ENCODE peak calls at places on chromosomes 13 and 19, in four cellular contexts. Z is AG04450, B is hepatocyte, O is astrocyte. X is an unnamed sample.

GRCh38 chr13:102021777-102022176 is 380.1 kb downstream of the FGF14 start:
- DNase-seq in Z (no peak), B (no peak), O (no peak), X (no peak)

GRCh38 chr19:38736036-38736412 is 8.2 kb downstream of the CAPN12 start:
- DNase-seq in Z (no peak), B (peak), O (no peak), X (no peak)

GRCh38 chr19:53389591-53390377 is 5.2 kb upstream of the ZNF765 start:
- DNase-seq in Z (no peak), B (no peak), O (no peak), X (no peak)

GRCh38 chr19:20478936-20479335 is 86.6 kb downstream of the ZNF737 start:
- DNase-seq in Z (no peak), B (no peak), O (no peak), X (no peak)

GRCh38 chr13:83183439-83184149 is 698.7 kb downstream of the SLITRK1 start:
- DNase-seq in Z (no peak), B (no peak), O (no peak), X (no peak)

GRCh38 chr19:30543243-30543945 is 171.2 kb downstream of the ZNF536 start:
- DNase-seq in Z (no peak), B (no peak), O (no peak), X (no peak)

GRCh38 chr13:113216165-113217056 is 7.0 kb downstream of the CUL4A start:
- DNase-seq in Z (no peak), B (peak), O (peak), X (no peak)

GRCh38 chr19:36266375-36266961 is 51.6 kb downstream of the ZNF146 start:
- DNase-seq in Z (no peak), B (no peak), O (no peak), X (no peak)

GRCh38 chr13:31956944-31957644 is 74.5 kb upstream of the FRY start:
- DNase-seq in Z (no peak), B (no peak), O (no peak), X (no peak)

GRCh38 chr13:45242070-45242469 is 41.2 kb upstream of the KCTD4 start:
- DNase-seq in Z (no peak), B (no peak), O (no peak), X (no peak)

GRCh38 chr19:4803736-4804695 is 12.5 kb downstream of the FEM1A start:
- DNase-seq in Z (no peak), B (peak), O (peak), X (no peak)

GRCh38 chr19:32195706-32196610 is 149.5 kb upstream of the ZNF507 start:
- DNase-seq in Z (no peak), B (no peak), O (no peak), X (no peak)

GRCh38 chr13:113034451-113035208 is 65.6 kb downstream of the MCF2L start:
- DNase-seq in Z (peak), B (peak), O (peak), X (no peak)

GRCh38 chr19:42066075-42066754 is 3.8 kb downstream of the GRIK5 start:
- DNase-seq in Z (no peak), B (no peak), O (peak), X (no peak)

GRCh38 chr13:50969691-50970090 is 60.1 kb downstream of the RNASEH2B start:
- DNase-seq in Z (no peak), B (peak), O (no peak), X (no peak)

GRCh38 chr13:67023088-67023893 is 206.8 kb downstream of the PCDH9 start:
- DNase-seq in Z (peak), B (no peak), O (peak), X (no peak)

GRCh38 chr13:78420814-78421213 is 182.5 kb downstream of the POU4F1 start:
- DNase-seq in Z (no peak), B (no peak), O (no peak), X (no peak)

GRCh38 chr13:52127783-52128702 is 830 bp downstream of the NEK5 start:
- DNase-seq in Z (peak), B (peak), O (peak), X (peak)

GRCh38 chr19:29596885-29597525 is 9.1 kb upstream of the POP4 start:
- DNase-seq in Z (peak), B (peak), O (peak), X (no peak)

GRCh38 chr13:34065915-34066314 is 248.0 kb downstream of the RFC3 start:
- DNase-seq in Z (no peak), B (peak), O (no peak), X (no peak)

GRCh38 chr13:113513761-113514160 is 23.2 kb upstream of the DCUN1D2 start:
- DNase-seq in Z (no peak), B (no peak), O (no peak), X (no peak)

DNA sequence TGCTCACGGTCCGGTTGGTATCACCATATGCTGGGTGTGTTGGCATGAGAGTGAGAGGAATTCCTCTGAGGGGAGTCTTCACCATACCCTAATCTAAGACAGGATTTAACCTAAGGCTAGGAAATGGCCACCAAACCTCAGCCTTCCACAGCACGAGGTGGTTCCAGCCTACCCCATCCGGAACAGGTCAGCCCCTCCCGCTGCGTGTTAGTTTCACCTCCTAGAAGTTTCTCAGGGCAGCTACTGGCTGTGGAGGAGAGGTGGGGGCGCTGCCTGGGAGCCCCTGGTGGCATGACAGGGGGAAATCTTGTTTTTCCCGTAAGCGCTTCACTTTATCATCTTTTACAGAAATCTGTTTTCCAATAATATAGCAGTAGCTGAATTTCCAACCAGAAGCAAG is 55.1 kb downstream of the RGCC start:
- DNase-seq in Z (no peak), B (no peak), O (no peak), X (no peak)
- TF ChIP-seq CTCF in Z (no peak), B (no peak), O (no peak), X (no peak)

DNA sequence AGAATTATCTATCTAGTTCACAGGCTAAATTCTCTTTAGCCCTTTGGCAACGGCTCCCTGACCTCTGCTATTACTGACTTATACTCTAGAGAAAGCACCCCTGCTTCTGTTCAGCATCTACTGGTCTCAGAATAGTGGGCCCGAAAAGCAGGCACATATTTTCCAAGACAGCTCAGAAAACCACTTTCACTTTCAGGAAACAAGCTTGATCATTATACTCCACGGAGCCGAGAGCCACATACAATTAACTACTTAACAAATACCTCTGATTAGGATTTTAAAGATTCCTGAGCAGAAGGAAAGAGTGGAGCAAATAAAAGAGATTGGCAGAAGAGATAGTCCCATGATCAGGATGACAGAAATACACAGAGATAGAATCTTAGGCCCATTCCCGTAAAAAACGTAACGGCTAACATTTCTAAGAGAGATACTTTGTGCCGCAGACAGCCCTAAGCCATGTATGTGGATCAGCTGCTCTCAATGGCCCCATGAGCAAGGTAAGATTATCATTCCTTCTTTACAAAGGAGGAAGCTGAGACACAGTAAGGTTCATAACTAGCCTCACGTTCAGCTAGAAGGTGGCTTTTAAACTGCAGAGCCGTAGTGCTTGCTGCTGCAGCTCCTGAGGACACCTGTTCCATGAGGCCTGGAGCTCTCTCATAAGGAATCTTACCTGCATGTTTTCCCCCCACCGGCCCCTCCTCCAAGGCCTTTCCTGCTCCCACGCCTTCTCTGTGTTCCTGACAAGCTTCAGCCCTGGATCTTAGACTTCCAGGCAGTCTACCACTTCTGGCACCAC is 227.2 kb downstream of the FOXO1 start:
- DNase-seq in Z (no peak), B (peak), O (peak), X (no peak)
- H3K4me3 ChIP-seq in Z (no peak), B (no peak), O (no peak), X (no peak)

GRCh38 chr13:97387487-97388353 is 46.2 kb upstream of the RAP2A start:
- DNase-seq in Z (no peak), B (no peak), O (no peak), X (no peak)
- TF ChIP-seq CTCF in Z (no peak), B (no peak), O (no peak), X (no peak)

DNA sequence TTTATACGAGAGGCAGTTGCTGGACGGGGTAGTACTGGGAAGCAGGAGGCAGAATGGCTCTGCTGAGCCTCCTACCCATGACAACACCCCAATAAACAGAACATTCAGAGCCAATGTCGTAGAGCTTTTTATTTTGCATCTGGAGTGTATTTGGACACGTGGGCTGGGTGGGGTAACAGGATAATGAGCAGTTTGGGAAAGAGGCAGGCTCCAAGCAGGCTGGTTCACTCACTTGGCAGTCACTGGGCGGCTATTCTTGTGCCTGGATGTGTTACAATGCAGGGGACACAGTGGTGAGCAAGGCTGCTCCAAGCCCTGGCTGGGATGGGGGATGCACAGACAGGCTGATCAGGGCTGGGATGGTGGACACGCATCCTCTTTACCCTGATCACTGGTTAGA is 9.5 kb downstream of the ACTMAP start:
- DNase-seq in Z (no peak), B (no peak), O (no peak), X (no peak)
- H3K4me3 ChIP-seq in Z (no peak), B (no peak), O (no peak), X (no peak)

DNA sequence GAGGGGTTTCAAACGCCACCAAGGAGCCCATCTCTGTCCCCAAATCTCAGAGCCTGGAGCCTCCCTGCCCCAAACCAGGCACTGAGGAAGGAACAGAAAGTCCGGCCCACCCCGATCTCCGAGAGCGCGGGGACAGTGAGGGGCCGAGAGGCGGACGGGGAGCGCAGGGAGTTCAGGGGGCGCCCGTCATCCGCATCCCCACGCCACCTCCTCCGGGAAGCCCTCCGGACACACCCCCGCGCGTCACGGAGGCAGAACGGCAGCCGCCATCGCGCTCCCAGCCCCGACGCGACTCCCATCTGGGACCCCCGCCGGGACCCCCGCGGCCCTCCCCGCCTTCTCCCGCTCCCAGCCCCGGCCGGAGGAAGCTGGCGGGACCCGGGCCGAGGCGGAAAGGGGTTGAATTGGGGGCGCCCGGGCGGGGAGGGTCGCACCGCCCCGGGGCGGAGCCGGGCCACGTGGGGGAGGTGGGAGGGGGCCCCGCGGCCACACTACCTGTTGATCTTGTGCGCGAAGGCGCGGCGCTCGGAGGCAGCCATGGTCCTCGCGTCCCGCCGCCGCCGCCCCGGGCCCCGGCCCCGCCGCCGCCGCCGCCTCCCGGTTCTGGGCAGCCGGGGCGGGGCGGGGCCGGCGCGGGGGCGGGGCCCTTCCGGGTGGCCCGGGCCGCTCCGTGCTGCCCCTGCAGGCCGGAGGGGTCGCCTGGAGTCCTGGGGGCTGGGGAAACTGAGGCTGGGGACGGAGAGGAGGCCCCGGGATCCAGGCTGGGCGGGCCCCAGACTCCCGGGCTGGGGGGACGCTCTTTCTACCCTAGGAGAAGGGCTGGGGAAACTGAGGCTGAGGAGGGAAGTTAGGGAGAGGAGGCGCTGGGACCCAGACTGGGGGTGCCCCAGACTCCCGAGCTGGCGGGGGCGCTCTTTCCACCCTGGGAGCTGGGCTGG is at the start of gene DOCK6:
- DNase-seq in Z (no peak), B (peak), O (no peak), X (no peak)
- TF ChIP-seq CTCF in Z (peak), B (peak), O (no peak), X (peak)